ENCODE peak calls at places on chromosomes 13 and 19, in five cellular contexts. E, S, I, B and Q are unnamed samples.

GRCh38 chr13:91785435-91786137 is 387.2 kb downstream of the GPC5 start:
- DNase-seq in E (no peak), S (no peak), I (no peak), B (no peak), Q (no peak)

GRCh38 chr19:21604941-21605548 is 99.6 kb downstream of the ZNF429 start:
- DNase-seq in E (peak; percentile 13), S (peak; percentile 78), I (peak; percentile 53), B (peak; percentile 7), Q (no peak)

GRCh38 chr13:41654800-41655199 is 197.4 kb downstream of the RGCC start:
- DNase-seq in E (no peak), S (no peak), I (peak; percentile 70), B (no peak), Q (no peak)

GRCh38 chr19:39046037-39046821 is 13.9 kb upstream of the FBXO27 start:
- DNase-seq in E (no peak), S (no peak), I (peak; percentile 80), B (no peak), Q (peak; percentile 20)

GRCh38 chr19:18393836-18394235 is 3.6 kb downstream of the LRRC25 start:
- DNase-seq in E (no peak), S (no peak), I (no peak), B (no peak), Q (no peak)

GRCh38 chr19:49057636-49058234 is at the start of gene CGB7:
- DNase-seq in E (peak; percentile 35), S (peak; percentile 69), I (no peak), B (no peak), Q (peak; percentile 70)

GRCh38 chr13:107864543-107865460 is 350.5 kb downstream of the LIG4 start:
- DNase-seq in E (peak; percentile 64), S (peak; percentile 31), I (peak; percentile 61), B (no peak), Q (peak; percentile 82)

GRCh38 chr13:46340631-46341111 is 46.4 kb downstream of the RUBCNL start:
- DNase-seq in E (no peak), S (no peak), I (no peak), B (no peak), Q (no peak)

GRCh38 chr19:56301886-56302620 is 12.6 kb downstream of the ZSCAN5A start:
- DNase-seq in E (no peak), S (no peak), I (no peak), B (no peak), Q (no peak)

DNA sequence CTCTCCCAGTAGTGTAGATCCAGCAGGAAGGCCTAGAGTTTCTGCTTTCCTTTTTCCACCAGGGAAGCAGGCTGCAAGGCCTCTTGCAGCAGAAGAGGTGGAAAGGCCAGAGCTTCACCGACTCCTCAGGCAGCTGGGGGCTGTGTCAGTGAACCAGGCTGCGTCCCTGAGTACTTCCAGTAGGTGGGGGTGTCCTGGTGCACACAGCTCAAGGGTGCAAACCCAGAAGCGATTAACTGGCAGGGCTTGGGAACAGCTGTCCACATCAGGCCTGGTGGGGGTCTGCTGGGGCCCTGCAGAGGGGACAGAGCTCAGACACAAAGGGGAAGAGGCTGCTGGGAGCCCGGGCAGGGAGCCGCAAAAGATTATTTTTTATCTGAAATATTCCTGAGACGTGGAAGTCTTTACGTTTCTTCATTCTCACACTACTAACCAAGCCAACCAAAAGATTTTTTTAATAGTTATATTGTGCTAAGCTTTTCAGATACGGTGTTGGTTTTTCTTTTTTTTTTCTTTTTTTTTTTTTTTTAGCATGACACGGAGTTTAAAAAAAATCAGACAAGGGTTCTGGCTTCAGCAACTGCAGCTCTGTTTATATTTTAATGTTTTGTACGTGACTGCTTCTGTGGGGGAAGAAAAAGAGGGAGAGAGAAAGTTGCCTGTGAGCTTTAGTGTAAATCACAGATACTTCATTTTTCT is 11.0 kb downstream of the TSHZ3 start:
- DNase-seq in E (peak; percentile 42), S (no peak), I (peak; percentile 67), B (no peak), Q (no peak)
- H3K79me2 ChIP-seq in E (peaks cover 83% of the 10 kb centered on the region), S (peaks cover 80% of the 10 kb centered on the region), I (no peaks in the 10 kb centered on the region), B (peaks cover 23% of the 10 kb centered on the region), Q (no peaks in the 10 kb centered on the region)

DNA sequence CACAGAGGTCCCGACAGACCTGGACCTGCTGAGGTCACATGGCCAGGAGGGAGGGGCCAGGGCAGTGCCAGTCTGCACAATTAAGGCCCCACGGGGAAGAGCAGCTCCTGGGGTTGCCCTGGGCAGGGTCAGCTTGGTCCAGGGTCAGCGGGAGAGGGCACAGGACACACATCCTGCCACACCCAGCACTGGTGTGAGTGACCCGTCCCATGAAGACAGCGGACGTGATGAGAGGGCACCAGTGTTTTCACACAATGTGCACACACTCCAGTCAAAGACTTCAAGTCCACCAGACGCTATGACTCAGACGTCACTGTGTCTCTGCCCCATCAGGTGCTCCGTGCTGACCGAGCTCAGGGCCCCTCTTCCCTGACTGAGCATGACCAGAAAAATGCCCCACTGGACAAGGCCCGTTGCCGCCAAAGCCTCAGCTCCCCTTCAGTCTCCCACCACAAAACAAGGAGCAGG is 4.2 kb downstream of the TMEM259 start:
- DNase-seq in E (peak; percentile 76), S (peak; percentile 71), I (no peak), B (no peak), Q (peak; percentile 33)
- H4K20me1 ChIP-seq in E (peaks cover 78% of the 10 kb centered on the region), S (peaks cover 9% of the 10 kb centered on the region), I (peaks cover 66% of the 10 kb centered on the region), B (peaks cover 31% of the 10 kb centered on the region), Q (peaks cover 50% of the 10 kb centered on the region)

DNA sequence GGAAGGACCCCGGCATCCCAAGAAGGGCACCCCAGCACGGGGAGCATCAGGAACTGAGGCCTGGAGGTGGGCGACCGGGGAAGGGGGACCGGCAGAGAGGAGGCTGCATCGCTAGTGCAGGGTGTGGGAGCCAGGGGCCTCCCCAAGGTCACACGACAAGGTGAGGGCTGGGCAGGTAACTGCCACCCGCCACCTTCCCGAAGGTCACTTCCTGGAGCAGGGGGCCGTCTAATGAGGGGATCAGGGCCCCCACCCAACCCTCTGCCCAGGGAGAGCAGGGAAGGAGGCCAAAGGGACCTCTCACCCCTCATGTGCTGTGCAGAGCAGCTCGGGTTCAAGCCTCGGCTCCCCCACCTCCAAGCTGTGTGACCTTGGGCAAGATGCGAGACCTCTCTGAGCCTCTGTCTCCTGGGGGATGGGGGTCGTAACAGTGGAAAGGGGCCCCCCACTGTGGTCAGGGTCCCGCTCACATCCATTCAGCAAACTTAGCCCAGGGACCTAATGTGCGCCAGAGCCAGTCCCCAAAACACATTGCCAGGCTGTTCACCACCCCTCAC is 6.0 kb downstream of the ZBTB7A start:
- DNase-seq in E (no peak), S (no peak), I (peak; percentile 40), B (no peak), Q (no peak)
- H3K4me1 ChIP-seq in E (peaks cover 44% of the 10 kb centered on the region), S (peaks cover 62% of the 10 kb centered on the region), I (peaks cover 47% of the 10 kb centered on the region), B (peaks cover 62% of the 10 kb centered on the region), Q (peaks cover 42% of the 10 kb centered on the region)

DNA sequence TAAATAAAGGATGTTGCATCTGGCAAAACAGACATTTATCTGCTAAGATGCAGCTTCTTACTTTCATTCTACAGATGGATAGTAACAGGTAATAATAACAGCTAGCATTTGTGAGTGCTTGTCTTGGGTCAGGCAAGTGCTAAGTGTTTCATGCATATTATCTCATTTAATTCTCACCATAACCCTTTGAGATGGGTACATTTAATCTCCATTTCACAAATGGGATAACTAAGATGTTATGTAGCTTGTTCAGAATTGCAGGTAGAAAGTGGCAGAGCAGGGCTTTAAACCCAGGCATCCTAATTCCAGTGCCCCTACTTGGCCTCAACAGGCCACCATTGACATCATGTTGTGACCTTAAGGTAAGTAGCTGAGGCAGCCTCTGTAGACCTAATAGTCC is 69.8 kb downstream of the LMO7 start:
- DNase-seq in E (no peak), S (no peak), I (no peak), B (no peak), Q (no peak)
- H3K79me2 ChIP-seq in E (peaks cover 77% of the 10 kb centered on the region), S (no peaks in the 10 kb centered on the region), I (no peaks in the 10 kb centered on the region), B (no peaks in the 10 kb centered on the region), Q (peaks cover 59% of the 10 kb centered on the region)

GRCh38 chr19:5680437-5681368 is at the start of the genes HSD11B1L and MICOS13:
- DNase-seq in E (peak; percentile 95), S (peak; percentile 98), I (peak; percentile 99), B (peak; percentile 92), Q (peak; percentile 99)
- H4K20me1 ChIP-seq in E (peaks cover 6% of the 10 kb centered on the region), S (no peaks in the 10 kb centered on the region), I (no peaks in the 10 kb centered on the region), B (no peaks in the 10 kb centered on the region), Q (no peaks in the 10 kb centered on the region)

GRCh38 chr13:27489456-27489855 is 39.1 kb upstream of the MTIF3 start:
- DNase-seq in E (no peak), S (no peak), I (no peak), B (no peak), Q (no peak)

GRCh38 chr13:27496006-27496405 is 45.6 kb upstream of the MTIF3 start:
- DNase-seq in E (no peak), S (no peak), I (no peak), B (no peak), Q (no peak)

GRCh38 chr13:27496851-27497250 is 46.5 kb upstream of the MTIF3 start:
- DNase-seq in E (no peak), S (no peak), I (no peak), B (no peak), Q (no peak)

GRCh38 chr13:27493981-27494380 is 43.6 kb upstream of the MTIF3 start:
- DNase-seq in E (no peak), S (no peak), I (no peak), B (no peak), Q (no peak)
- H3K4me1 ChIP-seq in E (no peaks in the 10 kb centered on the region), S (no peaks in the 10 kb centered on the region), I (no peaks in the 10 kb centered on the region), B (no peaks in the 10 kb centered on the region), Q (no peaks in the 10 kb centered on the region)

GRCh38 chr13:97982286-97982685 is 28.8 kb downstream of the IPO5 start:
- DNase-seq in E (peak; percentile 54), S (no peak), I (no peak), B (no peak), Q (no peak)
- H3K79me2 ChIP-seq in E (peaks cover 81% of the 10 kb centered on the region), S (peaks cover 79% of the 10 kb centered on the region), I (peaks cover 76% of the 10 kb centered on the region), B (peaks cover 60% of the 10 kb centered on the region), Q (peaks cover 89% of the 10 kb centered on the region)

GRCh38 chr19:23776507-23777205 is 18.0 kb upstream of the ZNF681 start:
- DNase-seq in E (no peak), S (no peak), I (no peak), B (no peak), Q (no peak)

GRCh38 chr19:23778566-23778965 is 19.9 kb upstream of the ZNF681 start:
- DNase-seq in E (no peak), S (no peak), I (no peak), B (no peak), Q (no peak)

GRCh38 chr19:23779645-23780044 is 21.0 kb upstream of the ZNF681 start:
- DNase-seq in E (no peak), S (no peak), I (no peak), B (no peak), Q (no peak)

GRCh38 chr19:23774156-23774971 is 15.7 kb upstream of the ZNF681 start:
- DNase-seq in E (no peak), S (peak; percentile 36), I (no peak), B (no peak), Q (no peak)

DNA sequence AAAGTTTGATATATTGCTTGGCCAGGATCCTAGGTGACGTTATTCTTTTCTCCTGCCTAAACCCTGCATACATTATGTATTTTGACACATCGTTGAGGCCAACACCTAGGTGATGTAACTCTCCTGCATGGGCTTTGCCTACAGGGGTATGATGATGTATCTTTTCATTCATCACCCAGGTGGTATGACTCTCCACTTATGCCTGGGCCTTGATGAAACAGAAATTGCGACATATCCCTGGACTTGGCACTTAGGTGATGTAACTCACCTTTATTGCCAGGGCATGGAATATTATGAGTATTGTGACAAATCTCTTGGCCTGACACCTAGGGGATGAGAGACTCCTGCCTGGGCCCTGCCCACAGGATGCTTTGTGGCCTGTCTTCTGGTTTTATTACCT is 18.5 kb upstream of the ZNF681 start:
- DNase-seq in E (no peak), S (peak; percentile 56), I (no peak), B (no peak), Q (no peak)
- H4K20me1 ChIP-seq in E (no peaks in the 10 kb centered on the region), S (no peaks in the 10 kb centered on the region), I (no peaks in the 10 kb centered on the region), B (no peaks in the 10 kb centered on the region), Q (no peaks in the 10 kb centered on the region)

GRCh38 chr19:41355035-41355434 is 1.3 kb upstream of the TGFB1 start:
- DNase-seq in E (no peak), S (no peak), I (no peak), B (no peak), Q (no peak)
- H3K4me1 ChIP-seq in E (peaks cover 4% of the 10 kb centered on the region), S (peaks cover 5% of the 10 kb centered on the region), I (peaks cover 20% of the 10 kb centered on the region), B (peaks cover 7% of the 10 kb centered on the region), Q (peaks cover 4% of the 10 kb centered on the region)

GRCh38 chr19:15517778-15518177 is 9.5 kb downstream of the CYP4F22 start:
- DNase-seq in E (no peak), S (no peak), I (no peak), B (no peak), Q (no peak)
- H3K79me2 ChIP-seq in E (no peaks in the 10 kb centered on the region), S (no peaks in the 10 kb centered on the region), I (no peaks in the 10 kb centered on the region), B (no peaks in the 10 kb centered on the region), Q (no peaks in the 10 kb centered on the region)